ENCODE peak calls at places on chromosomes 12 and 14, in five cellular contexts. One of them, this sample, is unnamed.
A peak's percentile ranks its signal among the peaks of the same experiment; 100 is the strongest.

GRCh38 chr14:76834296-76834695 is 8.1 kb downstream of the LRRC74A start:
- DNase-seq in iPS DF 6.9: no peak
- DNase-seq in IMR-90: no peak
- DNase-seq in left cardiac atrium: no peak
- DNase-seq in stimulated activated CD4-positive, alpha-beta T cell treated with anti-CD3 and anti-CD28 coated beads, Interleukin-1b, Interleukin-23, amount 100 ng/mL, for 1 hour: no peak
- DNase-seq in this sample: no peak

GRCh38 chr12:83016226-83016835 is 329.6 kb downstream of the TMTC2 start:
- DNase-seq in stimulated activated CD4-positive, alpha-beta T cell treated with anti-CD3 and anti-CD28 coated beads, Interleukin-1b, Interleukin-23, amount 100 ng/mL, for 1 hour: no peak
- DNase-seq in IMR-90: peak; percentile 89
- DNase-seq in left cardiac atrium: peak; percentile 42
- DNase-seq in iPS DF 6.9: no peak
- DNase-seq in this sample: peak; percentile 41

GRCh38 chr12:59808317-59808910 is 212.6 kb downstream of the SLC16A7 start:
- DNase-seq in IMR-90: peak; percentile 41
- DNase-seq in stimulated activated CD4-positive, alpha-beta T cell treated with anti-CD3 and anti-CD28 coated beads, Interleukin-1b, Interleukin-23, amount 100 ng/mL, for 1 hour: no peak
- DNase-seq in left cardiac atrium: no peak
- DNase-seq in iPS DF 6.9: peak; percentile 7
- DNase-seq in this sample: no peak

GRCh38 chr14:54330876-54331275 is 65.9 kb upstream of the CDKN3 start:
- DNase-seq in stimulated activated CD4-positive, alpha-beta T cell treated with anti-CD3 and anti-CD28 coated beads, Interleukin-1b, Interleukin-23, amount 100 ng/mL, for 1 hour: no peak
- DNase-seq in iPS DF 6.9: no peak
- DNase-seq in IMR-90: no peak
- DNase-seq in left cardiac atrium: no peak
- DNase-seq in this sample: no peak

GRCh38 chr12:46933947-46934346 is 108.2 kb upstream of the SLC38A4 start:
- DNase-seq in stimulated activated CD4-positive, alpha-beta T cell treated with anti-CD3 and anti-CD28 coated beads, Interleukin-1b, Interleukin-23, amount 100 ng/mL, for 1 hour: no peak
- DNase-seq in iPS DF 6.9: no peak
- DNase-seq in IMR-90: peak; percentile 77
- DNase-seq in left cardiac atrium: no peak
- DNase-seq in this sample: no peak

GRCh38 chr12:113030875-113031525 is 25.5 kb upstream of the DTX1 start:
- DNase-seq in iPS DF 6.9: peak; percentile 66
- DNase-seq in left cardiac atrium: peak; percentile 24
- DNase-seq in IMR-90: peak; percentile 52
- DNase-seq in stimulated activated CD4-positive, alpha-beta T cell treated with anti-CD3 and anti-CD28 coated beads, Interleukin-1b, Interleukin-23, amount 100 ng/mL, for 1 hour: no peak
- DNase-seq in this sample: no peak

GRCh38 chr12:131254374-131254773 is 300.7 kb downstream of the ADGRD1 start:
- DNase-seq in left cardiac atrium: no peak
- DNase-seq in IMR-90: no peak
- DNase-seq in stimulated activated CD4-positive, alpha-beta T cell treated with anti-CD3 and anti-CD28 coated beads, Interleukin-1b, Interleukin-23, amount 100 ng/mL, for 1 hour: no peak
- DNase-seq in iPS DF 6.9: no peak
- DNase-seq in this sample: no peak

GRCh38 chr12:120365675-120366340 is 3.2 kb downstream of the MSI1 start:
- DNase-seq in iPS DF 6.9: no peak
- DNase-seq in IMR-90: no peak
- DNase-seq in left cardiac atrium: no peak
- DNase-seq in stimulated activated CD4-positive, alpha-beta T cell treated with anti-CD3 and anti-CD28 coated beads, Interleukin-1b, Interleukin-23, amount 100 ng/mL, for 1 hour: no peak
- DNase-seq in this sample: no peak

GRCh38 chr12:27178251-27178650 is 65.8 kb upstream of the STK38L start:
- DNase-seq in IMR-90: no peak
- DNase-seq in stimulated activated CD4-positive, alpha-beta T cell treated with anti-CD3 and anti-CD28 coated beads, Interleukin-1b, Interleukin-23, amount 100 ng/mL, for 1 hour: no peak
- DNase-seq in left cardiac atrium: no peak
- DNase-seq in iPS DF 6.9: no peak
- DNase-seq in this sample: no peak

GRCh38 chr12:67477682-67478265 is 170.8 kb upstream of the DYRK2 start:
- DNase-seq in left cardiac atrium: no peak
- DNase-seq in iPS DF 6.9: no peak
- DNase-seq in stimulated activated CD4-positive, alpha-beta T cell treated with anti-CD3 and anti-CD28 coated beads, Interleukin-1b, Interleukin-23, amount 100 ng/mL, for 1 hour: no peak
- DNase-seq in IMR-90: no peak
- DNase-seq in this sample: no peak

GRCh38 chr14:52987514-52987913 is 36.7 kb upstream of the FERMT2 start:
- DNase-seq in IMR-90: no peak
- DNase-seq in left cardiac atrium: no peak
- DNase-seq in stimulated activated CD4-positive, alpha-beta T cell treated with anti-CD3 and anti-CD28 coated beads, Interleukin-1b, Interleukin-23, amount 100 ng/mL, for 1 hour: no peak
- DNase-seq in iPS DF 6.9: no peak
- DNase-seq in this sample: no peak

GRCh38 chr14:79080040-79080439 is 909.9 kb downstream of the NRXN3 start:
- DNase-seq in left cardiac atrium: no peak
- DNase-seq in IMR-90: no peak
- DNase-seq in stimulated activated CD4-positive, alpha-beta T cell treated with anti-CD3 and anti-CD28 coated beads, Interleukin-1b, Interleukin-23, amount 100 ng/mL, for 1 hour: no peak
- DNase-seq in iPS DF 6.9: no peak
- DNase-seq in this sample: no peak